ENCODE peak calls at places on chromosomes 11 and 22, in seven cellular contexts. E is mesendoderm, W is mesenchymal stem cell, B is IMR-90, Z is H9, V is neuronal stem cell, H is trophoblast cell. T is an unnamed sample.

GRCh38 chr11:33892906-33893594 is 1.2 kb upstream of the LMO2 start:
- DNase-seq in B (no peak), E (no peak), H (no peak), W (no peak), Z (no peak), V (no peak), T (no peak)

GRCh38 chr22:43013355-43014061 is 1.4 kb downstream of the PACSIN2 start:
- DNase-seq in W (peak; percentile 60), H (peak; percentile 17), Z (no peak), B (no peak), V (no peak), E (no peak), T (no peak)

GRCh38 chr22:27995801-27996528 is 76.9 kb upstream of the PITPNB start:
- DNase-seq in W (no peak), H (no peak), Z (no peak), V (no peak), B (no peak), E (no peak), T (no peak)

GRCh38 chr11:119910650-119911049 is 181.7 kb upstream of the NECTIN1 start:
- DNase-seq in V (no peak), W (no peak), Z (no peak), B (no peak), E (no peak), H (no peak), T (no peak)

GRCh38 chr22:37498289-37498909 is 12.2 kb upstream of the MFNG start:
- DNase-seq in W (no peak), E (peak; percentile 85), B (no peak), H (peak; percentile 31), V (peak; percentile 48), Z (peak; percentile 92), T (peak; percentile 47)

GRCh38 chr22:43529954-43530863 is 118.4 kb downstream of the MPPED1 start:
- DNase-seq in W (no peak), E (peak; percentile 16), B (no peak), Z (no peak), V (no peak), H (no peak), T (no peak)

GRCh38 chr22:41003041-41003440 is 51.9 kb downstream of the RBX1 start:
- DNase-seq in V (no peak), E (peak; percentile 33), W (no peak), Z (no peak), B (no peak), H (peak; percentile 99), T (no peak)

GRCh38 chr22:44292521-44292920 is 20.2 kb downstream of the SHISAL1 start:
- DNase-seq in W (no peak), E (no peak), Z (no peak), H (no peak), V (no peak), B (no peak), T (no peak)

GRCh38 chr11:130582994-130583393 is 134.5 kb downstream of the ADAMTS15 start:
- DNase-seq in Z (no peak), V (no peak), E (no peak), W (no peak), H (no peak), B (no peak), T (no peak)

GRCh38 chr22:35230839-35231584 is 26.3 kb upstream of the HMGXB4 start:
- DNase-seq in W (no peak), B (no peak), H (no peak), E (no peak), Z (no peak), V (no peak), T (no peak)

GRCh38 chr11:15565846-15566245 is 451.1 kb downstream of the INSC start:
- DNase-seq in V (no peak), B (no peak), E (no peak), W (no peak), Z (no peak), H (no peak), T (peak; percentile 26)

GRCh38 chr22:24942301-24942700 is 4.2 kb downstream of the LHFPL7 start:
- DNase-seq in Z (no peak), E (no peak), B (no peak), V (no peak), W (no peak), H (no peak), T (no peak)

GRCh38 chr22:36862251-36863242 is 1.7 kb downstream of the NCF4 start:
- DNase-seq in E (no peak), Z (no peak), H (no peak), B (no peak), W (no peak), V (no peak), T (no peak)

GRCh38 chr11:111696556-111696955 is 69.6 kb downstream of the PPP2R1B start:
- DNase-seq in V (no peak), W (peak; percentile 18), B (peak; percentile 80), H (no peak), E (no peak), Z (no peak), T (no peak)

GRCh38 chr11:42625757-42626156 is 686.0 kb upstream of the API5 start:
- DNase-seq in E (no peak), Z (no peak), W (no peak), H (no peak), B (no peak), V (no peak), T (no peak)

GRCh38 chr22:19806213-19807160 is 45.9 kb downstream of the TBX1 start:
- DNase-seq in E (no peak), H (peak; percentile 30), B (no peak), V (no peak), Z (no peak), W (no peak), T (no peak)

GRCh38 chr11:94201004-94201465 is 72.4 kb downstream of the PANX1 start:
- DNase-seq in E (no peak), V (no peak), B (peak; percentile 94), H (no peak), Z (no peak), W (peak; percentile 65), T (no peak)

DNA sequence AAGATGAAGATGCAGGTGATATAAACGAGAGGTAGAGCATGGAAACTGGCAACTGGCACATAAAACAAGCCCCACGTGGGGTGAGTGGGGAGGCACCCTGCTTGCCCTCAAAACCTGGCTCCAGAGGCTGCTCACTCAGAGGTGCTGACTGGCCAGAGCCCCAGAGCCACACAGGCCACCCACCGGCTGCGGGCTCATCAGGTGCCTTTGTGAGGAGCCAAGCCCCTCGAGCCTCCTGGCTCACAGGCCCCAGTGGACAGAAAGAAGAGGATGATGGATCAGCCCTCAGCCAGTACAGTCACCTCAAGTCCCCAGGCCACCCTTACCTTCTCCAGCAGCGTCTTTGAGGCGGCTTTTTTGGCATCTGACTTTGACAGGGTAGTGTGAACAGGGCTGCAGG is 6.2 kb downstream of the CHID1 start:
- DNase-seq in W (no peak), H (no peak), Z (no peak), E (no peak), B (no peak), V (no peak), T (no peak)
- H2BK5ac ChIP-seq in W (no peak overlapping the region), H (no peak overlapping the region), Z (no peak overlapping the region), E (no peak overlapping the region), B (no peak overlapping the region), V (no peak overlapping the region), T (no peak overlapping the region)

GRCh38 chr11:65685981-65686380 is 23.3 kb upstream of the RELA start:
- DNase-seq in E (peak; percentile 14), V (no peak), H (no peak), B (no peak), W (no peak), Z (no peak), T (no peak)

DNA sequence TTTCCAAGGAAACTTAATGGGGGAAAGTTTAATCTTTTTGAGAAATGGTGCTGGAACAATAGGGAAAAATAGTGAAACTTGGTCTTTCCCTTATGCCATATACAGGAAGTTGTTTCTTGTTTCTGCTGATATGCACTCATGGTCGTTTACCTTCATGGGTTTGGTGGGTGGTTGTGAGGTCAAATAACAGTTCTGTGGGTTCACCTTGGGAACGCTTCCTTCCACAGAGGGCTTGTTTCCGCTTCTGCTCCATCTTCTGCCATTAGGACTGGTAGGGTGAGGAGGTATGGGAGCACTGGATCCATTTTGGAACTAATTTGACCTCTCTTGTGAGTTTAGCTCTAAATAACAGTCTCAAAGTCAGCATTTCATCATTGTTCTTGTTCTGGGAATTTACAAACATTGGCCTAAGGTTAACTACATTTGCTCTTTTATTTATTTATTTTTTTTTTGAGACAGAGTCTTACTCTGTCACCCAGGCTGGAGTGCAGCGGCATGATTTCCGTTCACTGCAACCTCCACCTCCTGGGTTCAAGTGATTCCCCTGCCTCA is 17.6 kb upstream of the RELA start:
- DNase-seq in V (no peak), Z (no peak), E (no peak), H (no peak), B (no peak), W (no peak), T (no peak)
- H2BK120ac ChIP-seq in V (no peak overlapping the region), Z (no peak overlapping the region), E (no peak overlapping the region), H (no peak overlapping the region), B (no peak overlapping the region), W (no peak overlapping the region), T (no peak overlapping the region)

GRCh38 chr11:61962213-61963015 is 5.0 kb downstream of the FTH1 start:
- DNase-seq in H (peak; percentile 47), Z (no peak), B (no peak), E (no peak), V (no peak), W (peak; percentile 65), T (no peak)

GRCh38 chr11:61959026-61959608 is 8.3 kb downstream of the FTH1 start:
- DNase-seq in W (no peak), B (no peak), V (no peak), H (peak; percentile 57), E (no peak), Z (peak; percentile 32), T (no peak)

GRCh38 chr11:61959678-61960077 is 7.8 kb downstream of the FTH1 start:
- DNase-seq in E (no peak), V (no peak), W (no peak), H (no peak), Z (no peak), B (no peak), T (no peak)

GRCh38 chr11:61961570-61962212 is 5.7 kb downstream of the FTH1 start:
- DNase-seq in Z (no peak), W (peak; percentile 64), B (no peak), E (no peak), H (peak; percentile 31), V (no peak), T (no peak)

GRCh38 chr11:61960532-61960931 is 6.9 kb downstream of the FTH1 start:
- DNase-seq in W (no peak), Z (no peak), E (no peak), H (no peak), V (no peak), B (no peak), T (no peak)
- H3K23ac ChIP-seq in W (no peak overlapping the region), Z (no peak overlapping the region), E (no peak overlapping the region), H (no peak overlapping the region), V (no peak overlapping the region), B (no peak overlapping the region), T (no peak overlapping the region)

DNA sequence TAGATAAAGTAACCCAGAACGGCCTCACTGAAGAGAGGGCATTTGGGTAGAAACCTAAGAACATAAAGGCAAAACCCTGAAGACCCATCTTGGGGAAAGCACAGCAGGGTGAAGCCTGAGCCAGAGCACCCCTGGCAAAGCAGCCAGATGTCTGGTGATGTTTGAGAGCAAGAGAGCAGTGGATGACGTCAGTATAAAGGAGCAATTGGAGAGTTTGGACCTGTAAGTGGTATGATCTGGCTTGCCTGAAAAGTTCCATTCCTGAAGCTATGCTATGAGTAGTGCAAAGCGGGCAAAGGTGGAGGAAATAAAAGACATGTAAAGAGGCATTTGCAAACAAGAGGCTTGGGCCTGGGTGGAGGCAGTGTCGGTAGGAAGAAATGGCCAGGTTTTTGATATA is 167.8 kb downstream of the MSANTD4 start:
- DNase-seq in V (no peak), E (no peak), B (no peak), W (no peak), Z (no peak), H (no peak), T (no peak)
- H2BK5ac ChIP-seq in V (no peak overlapping the region), E (no peak overlapping the region), B (no peak overlapping the region), W (no peak overlapping the region), Z (no peak overlapping the region), H (no peak overlapping the region), T (no peak overlapping the region)